ENCODE peak calls at places on chromosomes 11 and 22, in eight cellular contexts. X is SK-N-SH, N is HCT116, W is HepG2, C is endothelial cell of umbilical vein, P is K562, A is GM12878, E is H1. V is an unnamed sample.

GRCh38 chr11:35045219-35045819 is 93.7 kb upstream of the CD44 start:
- DNase-seq in X (no peak), N (no peak), W (peak), C (no peak), P (no peak), A (no peak), E (no peak), V (no peak)

GRCh38 chr11:35138949-35139881 is at the start of gene CD44:
- DNase-seq in X (peak), N (peak), W (no peak), C (peak), P (peak), A (no peak), E (peak), V (peak)

GRCh38 chr22:25139062-25139461 is 60.6 kb upstream of the CRYBB3 start:
- DNase-seq in X (no peak), N (no peak), W (no peak), C (peak), P (no peak), A (no peak), E (no peak), V (no peak)

GRCh38 chr11:112778091-112778889 is 182.9 kb upstream of the NCAM1 start:
- DNase-seq in X (peak), N (no peak), W (no peak), C (no peak), P (no peak), A (no peak), E (no peak), V (no peak)

GRCh38 chr22:41280854-41281253 is 5.1 kb downstream of the RANGAP1 start:
- DNase-seq in X (no peak), N (no peak), W (no peak), C (no peak), P (no peak), A (no peak), E (no peak), V (no peak)

GRCh38 chr11:78798567-78799170 is 224.0 kb upstream of the NARS2 start:
- DNase-seq in X (peak), N (peak), W (peak), C (peak), P (peak), A (no peak), E (peak), V (peak)

GRCh38 chr11:57439786-57440185 is 12.9 kb upstream of the SLC43A3 start:
- DNase-seq in X (no peak), N (no peak), W (no peak), C (no peak), P (no peak), A (no peak), E (no peak), V (no peak)

GRCh38 chr11:126026579-126026978 is 36.1 kb downstream of the CDON start:
- DNase-seq in X (no peak), N (no peak), W (peak), C (no peak), P (no peak), A (no peak), E (no peak), V (no peak)

GRCh38 chr22:37848587-37849088 is 581 bp upstream of the EIF3L start:
- DNase-seq in X (peak), N (peak), W (peak), C (peak), P (peak), A (no peak), E (no peak), V (peak)

GRCh38 chr11:103887001-103887680 is 149.3 kb upstream of the DDI1 start:
- DNase-seq in X (no peak), N (no peak), W (no peak), C (no peak), P (no peak), A (no peak), E (no peak), V (no peak)

GRCh38 chr11:12110714-12111481 is 508 bp downstream of the MICAL2 start:
- DNase-seq in X (peak), N (no peak), W (no peak), C (no peak), P (no peak), A (no peak), E (peak), V (peak)

GRCh38 chr22:27476729-27477128 is 324.8 kb downstream of the MN1 start:
- DNase-seq in X (no peak), N (peak), W (no peak), C (no peak), P (no peak), A (no peak), E (no peak), V (no peak)

GRCh38 chr11:93845181-93846092 is 5.0 kb downstream of the VSTM5 start:
- DNase-seq in X (peak), N (no peak), W (no peak), C (no peak), P (no peak), A (no peak), E (no peak), V (no peak)

GRCh38 chr11:46237248-46238077 is 40.0 kb upstream of the CREB3L1 start:
- DNase-seq in X (peak), N (peak), W (no peak), C (peak), P (peak), A (no peak), E (peak), V (peak)

GRCh38 chr11:70158757-70159389 is 44.2 kb upstream of the FADD start:
- DNase-seq in X (no peak), N (no peak), W (no peak), C (no peak), P (no peak), A (no peak), E (no peak), V (no peak)

GRCh38 chr11:118629761-118630661 is 22.6 kb downstream of the PHLDB1 start:
- DNase-seq in X (no peak), N (no peak), W (no peak), C (no peak), P (no peak), A (no peak), E (no peak), V (no peak)

GRCh38 chr11:59417023-59417422 is 9.2 kb downstream of the OR5A2 start:
- DNase-seq in X (no peak), N (no peak), W (no peak), C (no peak), P (no peak), A (no peak), E (no peak), V (no peak)

GRCh38 chr11:103964390-103964789 is 72.0 kb upstream of the DDI1 start:
- DNase-seq in X (no peak), N (no peak), W (no peak), C (no peak), P (no peak), A (no peak), E (no peak), V (no peak)

GRCh38 chr11:64675417-64676252 is 47.4 kb downstream of the NRXN2 start:
- DNase-seq in X (peak), N (no peak), W (no peak), C (no peak), P (no peak), A (no peak), E (no peak), V (no peak)

GRCh38 chr22:27223317-27224177 is 566.2 kb downstream of the MIAT start:
- DNase-seq in X (no peak), N (no peak), W (no peak), C (no peak), P (no peak), A (no peak), E (no peak), V (no peak)

GRCh38 chr11:64571050-64571409 is 20.0 kb upstream of the SLC22A12 start:
- DNase-seq in X (no peak), N (no peak), W (no peak), C (no peak), P (no peak), A (no peak), E (no peak), V (no peak)

GRCh38 chr11:105524286-105524685 is 85.6 kb upstream of the GRIA4 start:
- DNase-seq in X (no peak), N (no peak), W (no peak), C (no peak), P (no peak), A (no peak), E (no peak), V (no peak)

GRCh38 chr11:30342736-30343166 is 19.8 kb downstream of the ARL14EP start:
- DNase-seq in X (no peak), N (no peak), W (no peak), C (no peak), P (no peak), A (peak), E (no peak), V (no peak)

GRCh38 chr22:20514658-20515406 is 7.4 kb downstream of the MED15 start:
- DNase-seq in X (no peak), N (no peak), W (no peak), C (no peak), P (no peak), A (no peak), E (no peak), V (no peak)

GRCh38 chr11:109914809-109915653 is 178.2 kb upstream of the ZC3H12C start:
- DNase-seq in X (no peak), N (no peak), W (no peak), C (peak), P (peak), A (no peak), E (no peak), V (no peak)

GRCh38 chr22:37288521-37288920 is 6.2 kb downstream of the CYTH4 start:
- DNase-seq in X (no peak), N (no peak), W (no peak), C (no peak), P (no peak), A (no peak), E (no peak), V (no peak)

GRCh38 chr11:113778111-113778910 is 1.3 kb upstream of the CLDN25 start:
- DNase-seq in X (peak), N (no peak), W (peak), C (peak), P (no peak), A (no peak), E (no peak), V (no peak)

GRCh38 chr11:70712471-70712870 is 314.1 kb downstream of the CTTN start:
- DNase-seq in X (no peak), N (no peak), W (no peak), C (no peak), P (peak), A (no peak), E (no peak), V (peak)

GRCh38 chr11:2777396-2777795 is 77.6 kb upstream of the KCNQ1OT1 start:
- DNase-seq in X (no peak), N (no peak), W (no peak), C (no peak), P (no peak), A (no peak), E (no peak), V (no peak)

GRCh38 chr11:96307748-96308133 is 35.3 kb downstream of the MAML2 start:
- DNase-seq in X (no peak), N (peak), W (no peak), C (peak), P (no peak), A (no peak), E (no peak), V (no peak)

GRCh38 chr11:117084992-117085391 is 13.2 kb downstream of the SIK3 start:
- DNase-seq in X (no peak), N (no peak), W (no peak), C (no peak), P (no peak), A (no peak), E (no peak), V (no peak)

GRCh38 chr11:70755410-70756158 is 357.3 kb downstream of the CTTN start:
- DNase-seq in X (peak), N (peak), W (peak), C (peak), P (peak), A (no peak), E (peak), V (peak)

GRCh38 chr11:11510939-11511338 is 110.9 kb downstream of the GALNT18 start:
- DNase-seq in X (no peak), N (no peak), W (no peak), C (no peak), P (no peak), A (no peak), E (no peak), V (peak)

GRCh38 chr22:29765905-29766631 is 739 bp downstream of the ZMAT5 start:
- DNase-seq in X (peak), N (no peak), W (peak), C (no peak), P (peak), A (no peak), E (no peak), V (no peak)

GRCh38 chr22:19497245-19497644 is 17.5 kb downstream of the CDC45 start:
- DNase-seq in X (no peak), N (no peak), W (no peak), C (peak), P (peak), A (no peak), E (no peak), V (no peak)

GRCh38 chr11:75140269-75141138 is 10.4 kb upstream of the SLCO2B1 start:
- DNase-seq in X (peak), N (peak), W (peak), C (peak), P (peak), A (peak), E (peak), V (peak)

GRCh38 chr11:62954478-62954877 is 30.3 kb downstream of the SLC22A6 start:
- DNase-seq in X (no peak), N (no peak), W (no peak), C (no peak), P (peak), A (no peak), E (no peak), V (peak)

GRCh38 chr11:32231909-32232493 is 141.1 kb downstream of the RCN1 start:
- DNase-seq in X (peak), N (peak), W (peak), C (peak), P (peak), A (no peak), E (peak), V (peak)

GRCh38 chr11:59172345-59173079 is 580 bp downstream of the DTX4 start:
- DNase-seq in X (peak), N (no peak), W (peak), C (no peak), P (no peak), A (peak), E (peak), V (peak)

GRCh38 chr11:77252555-77253270 is 48.8 kb downstream of the GDPD4 start:
- DNase-seq in X (no peak), N (no peak), W (peak), C (no peak), P (no peak), A (no peak), E (no peak), V (no peak)

GRCh38 chr11:73152861-73153483 is 10.9 kb upstream of the FCHSD2 start:
- DNase-seq in X (no peak), N (no peak), W (no peak), C (no peak), P (no peak), A (peak), E (no peak), V (peak)
- H3K4me2 ChIP-seq in X (no peak), N (no peak), W (peak), C (no peak), P (no peak), A (peak), E (no peak), V (peak)

DNA sequence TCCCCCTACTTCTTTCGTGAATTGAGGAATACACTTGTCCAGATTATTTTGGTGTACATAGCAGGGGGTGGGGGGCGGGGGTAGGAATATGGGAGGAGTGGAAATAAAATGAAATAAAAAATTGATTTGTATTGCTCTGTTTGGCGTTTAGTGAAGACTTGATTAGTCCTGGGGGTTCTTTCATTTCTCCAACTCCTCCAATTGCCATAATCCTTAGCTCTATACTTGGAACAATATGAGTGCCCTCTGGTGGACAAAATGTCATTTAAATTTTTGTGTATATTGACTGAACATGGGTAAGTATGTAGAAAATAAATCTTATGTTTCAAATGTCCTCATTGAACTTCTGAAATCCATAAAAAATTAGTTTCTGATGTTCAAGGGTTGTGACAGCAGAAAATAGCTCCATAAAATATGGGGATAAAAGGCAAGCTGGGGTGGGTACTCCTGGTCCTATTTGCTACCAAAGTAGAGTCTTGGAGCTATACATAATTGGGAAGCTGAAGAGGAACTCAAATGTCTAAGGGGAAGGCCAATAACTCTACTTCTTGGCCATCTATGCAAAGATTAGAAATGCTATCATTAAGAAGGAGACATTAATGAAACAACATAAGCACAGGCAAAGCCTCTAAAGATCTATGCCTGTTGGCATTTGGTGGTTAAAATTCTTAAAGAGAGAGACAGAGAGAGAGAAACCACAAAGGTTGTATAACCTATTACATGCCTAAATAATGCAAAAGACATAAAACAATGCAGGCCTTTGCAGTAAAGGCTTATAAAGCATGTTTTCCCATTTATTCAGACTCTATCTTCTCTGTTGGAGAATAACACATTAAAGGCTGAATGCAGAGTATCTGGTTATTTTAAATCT is 421.6 kb downstream of the METTL15 start:
- DNase-seq in X (peak), N (peak), W (peak), C (peak), P (peak), A (no peak), E (no peak), V (peak)
- TF ChIP-seq CTCF in X (peak), N (peak), W (peak), C (peak), P (no peak), A (peak), E (no peak), V (peak)

GRCh38 chr11:121928597-121929580 is 187.1 kb downstream of the BLID start:
- DNase-seq in X (no peak), N (no peak), W (peak), C (no peak), P (no peak), A (no peak), E (peak), V (peak)

GRCh38 chr11:121931121-121931520 is 184.9 kb downstream of the BLID start:
- DNase-seq in X (no peak), N (no peak), W (no peak), C (no peak), P (no peak), A (no peak), E (no peak), V (no peak)

GRCh38 chr11:121930004-121930965 is 185.7 kb downstream of the BLID start:
- DNase-seq in X (no peak), N (no peak), W (no peak), C (peak), P (no peak), A (peak), E (no peak), V (peak)

GRCh38 chr11:121927789-121928188 is 188.2 kb downstream of the BLID start:
- DNase-seq in X (no peak), N (no peak), W (no peak), C (no peak), P (no peak), A (no peak), E (no peak), V (no peak)

GRCh38 chr11:121929581-121929980 is 186.4 kb downstream of the BLID start:
- DNase-seq in X (peak), N (no peak), W (peak), C (peak), P (no peak), A (no peak), E (no peak), V (peak)
- TF ChIP-seq POLR2AphosphoS5 in X (peak), N (no peak), W (no peak), C (no peak), P (no peak), A (no peak), E (no peak), V (no peak)

GRCh38 chr11:111393585-111393984 is 14.5 kb upstream of the POU2AF1 start:
- DNase-seq in X (no peak), N (no peak), W (peak), C (no peak), P (no peak), A (no peak), E (no peak), V (no peak)
- H3K4me2 ChIP-seq in X (no peak), N (no peak), W (peak), C (no peak), P (no peak), A (no peak), E (no peak), V (no peak)

GRCh38 chr11:128666397-128666796 is 27.5 kb upstream of the FLI1 start:
- DNase-seq in X (no peak), N (no peak), W (no peak), C (no peak), P (no peak), A (no peak), E (no peak), V (no peak)

GRCh38 chr11:128660957-128661356 is 32.9 kb upstream of the FLI1 start:
- DNase-seq in X (no peak), N (no peak), W (no peak), C (no peak), P (no peak), A (no peak), E (no peak), V (no peak)

GRCh38 chr11:128662960-128663359 is 30.9 kb upstream of the FLI1 start:
- DNase-seq in X (peak), N (no peak), W (no peak), C (no peak), P (no peak), A (no peak), E (no peak), V (no peak)

GRCh38 chr11:128664286-128664685 is 29.6 kb upstream of the FLI1 start:
- DNase-seq in X (no peak), N (no peak), W (no peak), C (no peak), P (no peak), A (no peak), E (no peak), V (no peak)

DNA sequence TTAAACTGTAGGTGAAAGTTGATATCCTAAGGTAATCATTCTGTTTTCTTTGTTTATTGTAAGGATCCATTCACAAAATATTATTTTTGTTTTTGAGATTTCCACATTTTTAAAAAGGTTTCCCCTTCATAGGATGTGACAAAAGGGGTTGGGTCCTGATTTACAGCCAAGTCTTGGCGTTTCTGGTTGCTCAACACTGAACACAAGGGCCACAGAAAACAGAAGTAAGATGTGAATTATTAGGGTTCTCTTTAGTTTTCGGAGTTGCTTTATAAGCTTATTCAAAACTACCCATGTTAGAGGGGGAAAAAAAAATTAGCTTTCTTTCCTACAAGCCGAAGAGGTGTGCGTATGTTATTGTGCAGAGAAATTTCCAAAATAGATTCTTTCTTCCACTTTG is 30.0 kb upstream of the FLI1 start:
- DNase-seq in X (no peak), N (no peak), W (no peak), C (no peak), P (no peak), A (no peak), E (no peak), V (no peak)
- TF ChIP-seq CTCF in X (no peak), N (no peak), W (no peak), C (no peak), P (no peak), A (no peak), E (no peak), V (no peak)

GRCh38 chr11:15967966-15968365 is 388.4 kb downstream of the SOX6 start:
- DNase-seq in X (no peak), N (no peak), W (no peak), C (peak), P (no peak), A (no peak), E (no peak), V (no peak)

GRCh38 chr11:15968461-15969130 is 387.8 kb downstream of the SOX6 start:
- DNase-seq in X (no peak), N (no peak), W (no peak), C (no peak), P (no peak), A (no peak), E (no peak), V (peak)

GRCh38 chr11:15970506-15971214 is 385.7 kb downstream of the SOX6 start:
- DNase-seq in X (no peak), N (no peak), W (no peak), C (no peak), P (peak), A (no peak), E (no peak), V (no peak)

GRCh38 chr11:15969701-15970329 is 386.5 kb downstream of the SOX6 start:
- DNase-seq in X (no peak), N (no peak), W (no peak), C (no peak), P (no peak), A (peak), E (no peak), V (no peak)

GRCh38 chr11:15969281-15969680 is 387.1 kb downstream of the SOX6 start:
- DNase-seq in X (no peak), N (no peak), W (peak), C (peak), P (peak), A (peak), E (no peak), V (no peak)
- TF ChIP-seq POLR2AphosphoS5 in X (no peak), N (no peak), W (no peak), C (no peak), P (peak), A (no peak), E (no peak), V (no peak)